ENCODE peak calls at places on chromosomes 3 and 15, in seven cellular contexts. One of them, this sample, is unnamed.

GRCh38 chr3:94285874-94286273 is 223.0 kb downstream of the NSUN3 start:
- DNase-seq in IMR-90: no peak
- DNase-seq in CD4-positive, alpha-beta memory T cell: no peak
- DNase-seq in transverse colon: no peak
- DNase-seq in colonic mucosa: no peak
- DNase-seq in AG04450: no peak
- DNase-seq in sigmoid colon: no peak
- DNase-seq in this sample: no peak

GRCh38 chr3:122533931-122534334 is 19.2 kb upstream of the KPNA1 start:
- DNase-seq in transverse colon: no peak
- DNase-seq in sigmoid colon: no peak
- DNase-seq in colonic mucosa: no peak
- DNase-seq in IMR-90: peak; percentile 87
- DNase-seq in AG04450: peak; percentile 24
- DNase-seq in CD4-positive, alpha-beta memory T cell: no peak
- DNase-seq in this sample: no peak

GRCh38 chr15:71048913-71049675 is 66.2 kb upstream of the THSD4 start:
- DNase-seq in IMR-90: peak; percentile 99
- DNase-seq in sigmoid colon: no peak
- DNase-seq in transverse colon: no peak
- DNase-seq in colonic mucosa: no peak
- DNase-seq in CD4-positive, alpha-beta memory T cell: no peak
- DNase-seq in AG04450: peak; percentile 92
- DNase-seq in this sample: no peak

GRCh38 chr3:113233497-113233896 is 22.1 kb downstream of the BOC start:
- DNase-seq in IMR-90: no peak
- DNase-seq in CD4-positive, alpha-beta memory T cell: no peak
- DNase-seq in AG04450: no peak
- DNase-seq in sigmoid colon: no peak
- DNase-seq in colonic mucosa: no peak
- DNase-seq in transverse colon: no peak
- DNase-seq in this sample: no peak

GRCh38 chr15:34014556-34014955 is 24.4 kb downstream of the AVEN start:
- DNase-seq in AG04450: no peak
- DNase-seq in CD4-positive, alpha-beta memory T cell: no peak
- DNase-seq in sigmoid colon: no peak
- DNase-seq in IMR-90: peak; percentile 20
- DNase-seq in transverse colon: no peak
- DNase-seq in colonic mucosa: no peak
- DNase-seq in this sample: no peak

GRCh38 chr3:192986399-192986798 is 68.7 kb upstream of the MB21D2 start:
- DNase-seq in AG04450: no peak
- DNase-seq in sigmoid colon: no peak
- DNase-seq in CD4-positive, alpha-beta memory T cell: no peak
- DNase-seq in transverse colon: no peak
- DNase-seq in colonic mucosa: no peak
- DNase-seq in IMR-90: no peak
- DNase-seq in this sample: no peak

GRCh38 chr3:66376568-66376967 is 124.3 kb downstream of the LRIG1 start:
- DNase-seq in CD4-positive, alpha-beta memory T cell: no peak
- DNase-seq in AG04450: no peak
- DNase-seq in transverse colon: peak; percentile 75
- DNase-seq in colonic mucosa: peak; percentile 86
- DNase-seq in sigmoid colon: no peak
- DNase-seq in IMR-90: peak; percentile 85
- DNase-seq in this sample: no peak

GRCh38 chr15:45573961-45574629 is 13.1 kb upstream of the BLOC1S6 start:
- DNase-seq in transverse colon: peak; percentile 19
- DNase-seq in CD4-positive, alpha-beta memory T cell: no peak
- DNase-seq in colonic mucosa: no peak
- DNase-seq in IMR-90: no peak
- DNase-seq in AG04450: no peak
- DNase-seq in sigmoid colon: no peak
- DNase-seq in this sample: no peak

GRCh38 chr3:147838650-147839049 is 429.5 kb downstream of the ZIC1 start:
- DNase-seq in CD4-positive, alpha-beta memory T cell: no peak
- DNase-seq in colonic mucosa: no peak
- DNase-seq in transverse colon: no peak
- DNase-seq in IMR-90: peak; percentile 24
- DNase-seq in AG04450: no peak
- DNase-seq in sigmoid colon: no peak
- DNase-seq in this sample: no peak

GRCh38 chr3:195175476-195176337 is 95.3 kb downstream of the XXYLT1 start:
- DNase-seq in sigmoid colon: no peak
- DNase-seq in IMR-90: no peak
- DNase-seq in transverse colon: no peak
- DNase-seq in AG04450: no peak
- DNase-seq in CD4-positive, alpha-beta memory T cell: no peak
- DNase-seq in colonic mucosa: no peak
- DNase-seq in this sample: no peak

GRCh38 chr15:35624881-35625280 is 78.9 kb upstream of the DPH6 start:
- DNase-seq in colonic mucosa: peak; percentile 20
- DNase-seq in sigmoid colon: peak; percentile 75
- DNase-seq in AG04450: peak; percentile 64
- DNase-seq in CD4-positive, alpha-beta memory T cell: no peak
- DNase-seq in transverse colon: no peak
- DNase-seq in IMR-90: peak; percentile 92
- DNase-seq in this sample: no peak

GRCh38 chr15:97140216-97140615 is 809.7 kb downstream of the NR2F2 start:
- DNase-seq in IMR-90: no peak
- DNase-seq in transverse colon: no peak
- DNase-seq in sigmoid colon: no peak
- DNase-seq in CD4-positive, alpha-beta memory T cell: no peak
- DNase-seq in AG04450: no peak
- DNase-seq in colonic mucosa: no peak
- DNase-seq in this sample: no peak

GRCh38 chr3:97896129-97896528 is 74.3 kb downstream of the CRYBG3 start:
- DNase-seq in sigmoid colon: no peak
- DNase-seq in colonic mucosa: no peak
- DNase-seq in IMR-90: no peak
- DNase-seq in CD4-positive, alpha-beta memory T cell: no peak
- DNase-seq in transverse colon: no peak
- DNase-seq in AG04450: no peak
- DNase-seq in this sample: no peak

GRCh38 chr3:144162042-144162441 is 190.4 kb downstream of the DIPK2A start:
- DNase-seq in colonic mucosa: no peak
- DNase-seq in sigmoid colon: no peak
- DNase-seq in AG04450: peak; percentile 71
- DNase-seq in IMR-90: peak; percentile 89
- DNase-seq in transverse colon: no peak
- DNase-seq in CD4-positive, alpha-beta memory T cell: no peak
- DNase-seq in this sample: no peak

GRCh38 chr15:34154725-34155204 is 52.9 kb downstream of the PGBD4 start:
- DNase-seq in sigmoid colon: no peak
- DNase-seq in colonic mucosa: no peak
- DNase-seq in IMR-90: peak; percentile 49
- DNase-seq in transverse colon: no peak
- DNase-seq in AG04450: no peak
- DNase-seq in CD4-positive, alpha-beta memory T cell: no peak
- DNase-seq in this sample: no peak

GRCh38 chr3:144053121-144053520 is 81.5 kb downstream of the DIPK2A start:
- DNase-seq in IMR-90: peak; percentile 75
- DNase-seq in colonic mucosa: no peak
- DNase-seq in sigmoid colon: no peak
- DNase-seq in transverse colon: no peak
- DNase-seq in CD4-positive, alpha-beta memory T cell: no peak
- DNase-seq in AG04450: peak; percentile 34
- DNase-seq in this sample: no peak

GRCh38 chr15:74695597-74696397 is at the start of gene EDC3:
- DNase-seq in IMR-90: peak; percentile 77
- DNase-seq in CD4-positive, alpha-beta memory T cell: peak; percentile 83
- DNase-seq in AG04450: peak; percentile 23
- DNase-seq in transverse colon: peak; percentile 90
- DNase-seq in sigmoid colon: peak; percentile 91
- DNase-seq in colonic mucosa: peak; percentile 93
- DNase-seq in this sample: peak; percentile 84

DNA sequence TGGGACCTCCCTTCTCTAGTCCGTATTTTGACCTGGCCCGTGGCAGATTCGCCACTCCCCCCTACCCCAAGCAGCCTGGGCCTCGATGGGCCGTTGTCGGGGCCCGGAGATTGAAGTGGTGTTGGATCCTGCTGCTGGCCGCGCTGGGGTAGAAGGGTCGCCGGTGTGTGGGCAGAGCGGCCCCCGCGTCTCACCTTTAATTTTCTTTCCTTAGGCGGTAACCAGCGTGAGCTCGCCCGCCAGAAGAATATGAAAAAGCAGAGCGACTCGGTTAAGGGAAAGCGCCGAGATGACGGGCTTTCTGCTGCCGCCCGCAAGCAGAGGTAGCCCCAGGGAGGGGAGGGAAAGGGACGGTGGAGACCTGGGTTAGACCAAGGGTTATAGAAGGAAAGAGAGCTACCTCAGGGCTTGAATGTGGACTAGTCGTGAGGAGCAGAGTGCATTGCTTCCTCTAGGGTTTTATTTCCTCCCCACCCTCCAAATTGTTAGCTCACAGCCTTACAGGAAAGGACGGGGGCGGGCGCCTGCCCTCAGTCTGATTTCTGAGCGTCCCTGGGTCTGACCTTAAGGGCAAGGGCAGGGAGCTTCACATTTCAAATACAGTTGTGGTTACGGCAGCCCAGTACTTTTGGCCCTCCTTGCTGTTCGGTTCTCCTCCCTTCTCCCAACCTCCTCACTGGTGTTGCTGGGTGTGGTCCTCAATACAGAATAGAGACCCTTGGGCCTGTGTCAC is 807 bp downstream of the SERF2 start:
- DNase-seq in colonic mucosa: peak; percentile 63
- DNase-seq in IMR-90: peak; percentile 34
- DNase-seq in CD4-positive, alpha-beta memory T cell: peak; percentile 23
- DNase-seq in sigmoid colon: no peak
- DNase-seq in AG04450: no peak
- DNase-seq in transverse colon: peak; percentile 62
- DNase-seq in this sample: peak; percentile 69
- H3K27ac ChIP-seq in colonic mucosa: peak overlapping the region; percentile 93
- H3K27ac ChIP-seq in IMR-90: peak overlapping the region; percentile 95
- H3K27ac ChIP-seq in CD4-positive, alpha-beta memory T cell: peak overlapping the region; percentile 100
- H3K27ac ChIP-seq in sigmoid colon: peak overlapping the region; percentile 98
- H3K27ac ChIP-seq in AG04450: peak overlapping the region; percentile 93
- H3K27ac ChIP-seq in transverse colon: peak overlapping the region; percentile 99
- H3K27ac ChIP-seq in this sample: peak overlapping the region; percentile 96

DNA sequence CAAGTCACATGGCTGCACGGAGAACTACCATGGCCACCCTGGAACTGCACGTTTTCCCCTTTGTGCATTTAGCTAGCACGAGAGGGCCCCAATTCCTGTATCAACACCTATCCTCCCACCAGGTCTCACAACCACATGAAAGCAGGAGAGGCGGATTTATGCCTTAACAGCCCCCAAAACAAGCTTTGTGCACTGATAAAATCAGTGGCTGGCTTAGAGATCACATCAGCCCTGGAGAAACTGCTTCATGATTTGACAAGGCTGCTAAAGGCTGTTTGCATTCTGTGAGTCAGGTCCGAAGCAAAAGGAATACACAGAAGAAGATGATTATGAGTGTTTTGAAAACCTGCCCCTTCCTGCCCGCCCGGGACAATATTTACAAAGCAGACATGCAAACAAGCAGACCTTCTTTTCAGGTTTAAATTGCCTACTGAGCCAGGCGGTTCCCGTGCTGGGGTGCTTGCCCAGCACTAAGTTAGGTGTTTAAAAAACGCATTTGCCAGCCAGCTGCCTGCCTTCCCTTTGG is 25.9 kb downstream of the CEMIP start:
- DNase-seq in CD4-positive, alpha-beta memory T cell: no peak
- DNase-seq in IMR-90: no peak
- DNase-seq in colonic mucosa: peak; percentile 38
- DNase-seq in transverse colon: no peak
- DNase-seq in AG04450: no peak
- DNase-seq in sigmoid colon: no peak
- DNase-seq in this sample: no peak
- H3K27ac ChIP-seq in CD4-positive, alpha-beta memory T cell: no peak overlapping the region
- H3K27ac ChIP-seq in IMR-90: no peak overlapping the region
- H3K27ac ChIP-seq in colonic mucosa: no peak overlapping the region
- H3K27ac ChIP-seq in transverse colon: no peak overlapping the region
- H3K27ac ChIP-seq in AG04450: no peak overlapping the region
- H3K27ac ChIP-seq in sigmoid colon: no peak overlapping the region
- H3K27ac ChIP-seq in this sample: no peak overlapping the region

GRCh38 chr15:90838066-90838465 is 30.3 kb upstream of the FURIN start:
- DNase-seq in colonic mucosa: no peak
- DNase-seq in transverse colon: peak; percentile 33
- DNase-seq in AG04450: no peak
- DNase-seq in sigmoid colon: no peak
- DNase-seq in CD4-positive, alpha-beta memory T cell: peak; percentile 84
- DNase-seq in IMR-90: no peak
- DNase-seq in this sample: peak; percentile 68

GRCh38 chr15:90838544-90838943 is 29.8 kb upstream of the FURIN start:
- DNase-seq in CD4-positive, alpha-beta memory T cell: no peak
- DNase-seq in sigmoid colon: no peak
- DNase-seq in colonic mucosa: no peak
- DNase-seq in IMR-90: no peak
- DNase-seq in transverse colon: no peak
- DNase-seq in AG04450: no peak
- DNase-seq in this sample: no peak

GRCh38 chr15:90839187-90840071 is 29.0 kb upstream of the FURIN start:
- DNase-seq in colonic mucosa: peak; percentile 75
- DNase-seq in transverse colon: peak; percentile 75
- DNase-seq in sigmoid colon: no peak
- DNase-seq in IMR-90: peak; percentile 14
- DNase-seq in CD4-positive, alpha-beta memory T cell: no peak
- DNase-seq in AG04450: no peak
- DNase-seq in this sample: peak; percentile 43

GRCh38 chr15:90840954-90841353 is 27.4 kb upstream of the FURIN start:
- DNase-seq in colonic mucosa: no peak
- DNase-seq in IMR-90: no peak
- DNase-seq in transverse colon: no peak
- DNase-seq in sigmoid colon: no peak
- DNase-seq in CD4-positive, alpha-beta memory T cell: no peak
- DNase-seq in AG04450: no peak
- DNase-seq in this sample: no peak

DNA sequence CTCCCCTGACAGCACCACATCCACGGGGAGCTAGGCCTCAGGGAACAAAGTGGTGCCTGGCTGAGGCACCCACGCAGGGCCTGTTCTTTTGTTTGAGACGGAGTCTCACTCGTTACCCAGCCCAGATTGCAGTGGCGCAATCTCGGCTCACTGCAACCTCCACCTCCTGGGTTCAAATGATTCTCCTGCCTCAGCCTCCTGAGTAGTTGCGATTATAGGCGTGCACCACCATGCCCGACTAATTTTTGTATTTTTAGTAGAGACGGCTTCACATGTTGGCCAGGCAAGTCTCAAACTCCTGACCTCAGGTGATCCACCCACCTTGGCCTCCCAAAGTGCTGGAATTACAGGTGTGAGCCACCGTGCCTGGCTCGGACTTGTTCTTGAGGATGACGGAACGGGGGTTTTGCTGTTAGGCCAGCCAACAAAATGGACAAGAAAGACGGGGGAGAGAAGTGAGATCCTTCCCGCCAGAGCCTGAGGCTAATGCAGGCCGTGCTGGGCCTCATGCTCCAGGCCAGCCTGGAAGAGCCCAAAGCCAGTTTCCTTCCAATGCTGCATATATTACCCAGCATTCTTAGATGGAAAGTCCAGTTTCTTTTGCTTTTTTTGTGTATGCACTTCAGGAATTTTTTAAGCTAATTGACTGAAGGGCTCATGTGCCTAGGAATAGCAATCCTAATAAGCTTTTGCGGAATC is 28.1 kb upstream of the FURIN start:
- DNase-seq in AG04450: no peak
- DNase-seq in CD4-positive, alpha-beta memory T cell: no peak
- DNase-seq in IMR-90: no peak
- DNase-seq in transverse colon: no peak
- DNase-seq in colonic mucosa: no peak
- DNase-seq in sigmoid colon: no peak
- DNase-seq in this sample: no peak
- H3K27ac ChIP-seq in AG04450: no peak overlapping the region
- H3K27ac ChIP-seq in CD4-positive, alpha-beta memory T cell: no peak overlapping the region
- H3K27ac ChIP-seq in IMR-90: no peak overlapping the region
- H3K27ac ChIP-seq in transverse colon: peak overlapping the region; percentile 85
- H3K27ac ChIP-seq in colonic mucosa: peak overlapping the region; percentile 93
- H3K27ac ChIP-seq in sigmoid colon: no peak overlapping the region
- H3K27ac ChIP-seq in this sample: no peak overlapping the region

GRCh38 chr3:81741214-81741613 is 20.2 kb downstream of the GBE1 start:
- DNase-seq in sigmoid colon: no peak
- DNase-seq in AG04450: peak; percentile 42
- DNase-seq in CD4-positive, alpha-beta memory T cell: no peak
- DNase-seq in transverse colon: no peak
- DNase-seq in IMR-90: peak; percentile 73
- DNase-seq in colonic mucosa: no peak
- DNase-seq in this sample: no peak
- H3K27ac ChIP-seq in sigmoid colon: no peak overlapping the region
- H3K27ac ChIP-seq in AG04450: no peak overlapping the region
- H3K27ac ChIP-seq in CD4-positive, alpha-beta memory T cell: no peak overlapping the region
- H3K27ac ChIP-seq in transverse colon: no peak overlapping the region
- H3K27ac ChIP-seq in IMR-90: peak overlapping the region; percentile 87
- H3K27ac ChIP-seq in colonic mucosa: no peak overlapping the region
- H3K27ac ChIP-seq in this sample: no peak overlapping the region